ENCODE peak calls at places on chromosomes 1 and 21, in ten cellular contexts. M, B, C, R, H, J, E, P, L and Y are unnamed samples.

GRCh38 chr1:112515311-112516009 is 6.7 kb downstream of the WNT2B start:
- DNase-seq in M (no peak), B (peak; percentile 69), C (no peak), R (no peak), H (peak; percentile 46), J (no peak), E (no peak), P (no peak), L (no peak), Y (no peak)

GRCh38 chr1:195530961-195531360 is 1077.3 kb downstream of the KCNT2 start:
- DNase-seq in M (no peak), B (peak; percentile 72), C (no peak), R (no peak), H (no peak), J (no peak), E (no peak), P (no peak), L (no peak), Y (peak; percentile 25)

GRCh38 chr1:167439301-167439988 is 78.9 kb downstream of the CD247 start:
- DNase-seq in M (peak; percentile 46), B (peak; percentile 45), C (no peak), R (peak; percentile 45), H (peak; percentile 27), J (no peak), E (peak; percentile 36), P (peak; percentile 41), L (peak; percentile 56), Y (no peak)

GRCh38 chr1:198936371-198937083 is 297.7 kb downstream of the PTPRC start:
- DNase-seq in M (no peak), B (peak; percentile 65), C (no peak), R (no peak), H (peak; percentile 11), J (no peak), E (no peak), P (no peak), L (no peak), Y (no peak)

GRCh38 chr1:47252795-47253194 is 20.8 kb upstream of the TAL1 start:
- DNase-seq in M (no peak), B (no peak), C (no peak), R (no peak), H (no peak), J (no peak), E (no peak), P (no peak), L (no peak), Y (no peak)

GRCh38 chr1:169148472-169149252 is 42.2 kb downstream of the ATP1B1 start:
- DNase-seq in M (no peak), B (no peak), C (no peak), R (no peak), H (no peak), J (no peak), E (no peak), P (no peak), L (no peak), Y (no peak)

GRCh38 chr21:45415188-45415942 is 10.4 kb downstream of the COL18A1 start:
- DNase-seq in M (no peak), B (no peak), C (no peak), R (peak; percentile 37), H (no peak), J (no peak), E (no peak), P (no peak), L (no peak), Y (no peak)

GRCh38 chr1:47578026-47578861 is 140.4 kb downstream of the FOXD2 start:
- DNase-seq in M (no peak), B (no peak), C (no peak), R (no peak), H (no peak), J (peak; percentile 6), E (no peak), P (no peak), L (no peak), Y (no peak)

GRCh38 chr21:45749974-45750373 is 106.4 kb downstream of the PCBP3 start:
- DNase-seq in M (no peak), B (no peak), C (no peak), R (no peak), H (no peak), J (no peak), E (no peak), P (no peak), L (no peak), Y (no peak)

GRCh38 chr21:46069166-46069565 is 28.7 kb upstream of the COL6A2 start:
- DNase-seq in M (no peak), B (no peak), C (no peak), R (peak; percentile 14), H (no peak), J (no peak), E (no peak), P (no peak), L (no peak), Y (no peak)

GRCh38 chr1:7389201-7389785 is 381.8 kb upstream of the VAMP3 start:
- DNase-seq in M (no peak), B (peak; percentile 42), C (no peak), R (no peak), H (peak; percentile 7), J (no peak), E (no peak), P (peak; percentile 19), L (no peak), Y (peak; percentile 36)

DNA sequence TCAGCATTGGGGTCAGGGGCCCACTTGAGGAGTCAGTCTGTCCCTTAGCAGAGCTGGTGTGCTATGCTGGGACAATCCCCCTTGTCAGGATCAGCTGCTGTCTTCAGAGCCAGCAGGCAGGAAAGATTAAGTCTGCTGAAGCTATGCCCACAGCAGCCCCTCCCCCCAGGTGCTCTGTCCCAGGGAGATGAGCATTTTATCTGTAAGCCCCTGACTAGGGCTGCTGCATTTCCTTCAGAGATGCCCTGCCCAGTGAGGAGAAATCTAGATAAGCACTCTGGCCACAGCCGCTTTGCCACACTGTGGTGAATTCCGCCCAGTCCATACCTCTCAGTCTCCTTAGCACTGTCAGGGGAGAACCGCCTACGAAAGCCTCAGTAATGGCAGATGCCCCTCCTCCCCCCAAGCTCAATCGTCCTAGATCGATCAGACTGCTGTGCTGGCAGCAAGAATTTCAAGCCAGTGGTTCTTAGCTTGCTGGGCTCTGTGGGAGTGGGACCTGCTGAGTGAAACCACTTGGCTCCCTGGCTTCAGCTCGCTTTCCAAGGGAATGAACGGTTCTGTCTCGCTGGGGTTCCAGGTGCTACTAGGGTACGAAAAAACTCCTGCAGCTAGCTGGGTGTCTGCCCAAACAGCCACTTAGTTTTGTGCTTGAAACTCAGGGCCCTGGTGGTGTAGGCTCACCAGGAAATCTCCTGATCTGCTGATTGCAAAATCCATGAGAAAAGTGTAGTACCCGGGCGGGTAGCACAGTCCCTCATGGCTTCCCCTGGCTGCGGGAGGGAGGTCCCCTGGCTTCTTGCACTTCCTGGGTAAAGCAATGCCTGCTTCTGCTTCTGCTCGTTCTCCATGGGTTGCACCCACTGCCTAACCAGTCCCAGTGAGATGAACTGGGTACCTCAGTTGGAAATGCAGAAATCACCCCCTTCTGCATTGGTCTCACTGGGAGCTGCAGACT is 25.1 kb upstream of the TP53BP2 start:
- DNase-seq in M (no peak), B (no peak), C (no peak), R (no peak), H (no peak), J (no peak), E (no peak), P (no peak), L (no peak), Y (no peak)
- H3K4me3 ChIP-seq in M (no peak overlapping the region), B (no peak overlapping the region), C (no peak overlapping the region), R (no peak overlapping the region), H (no peak overlapping the region), J (no peak overlapping the region), E (no peak overlapping the region), P (no peak overlapping the region), L (no peak overlapping the region), Y (no peak overlapping the region)

GRCh38 chr1:8461341-8462110 is 143.6 kb downstream of the SLC45A1 start:
- DNase-seq in M (no peak), B (no peak), C (no peak), R (no peak), H (no peak), J (no peak), E (no peak), P (no peak), L (no peak), Y (no peak)
- H3K4me3 ChIP-seq in M (no peak overlapping the region), B (no peak overlapping the region), C (no peak overlapping the region), R (no peak overlapping the region), H (no peak overlapping the region), J (no peak overlapping the region), E (no peak overlapping the region), P (no peak overlapping the region), L (no peak overlapping the region), Y (no peak overlapping the region)

DNA sequence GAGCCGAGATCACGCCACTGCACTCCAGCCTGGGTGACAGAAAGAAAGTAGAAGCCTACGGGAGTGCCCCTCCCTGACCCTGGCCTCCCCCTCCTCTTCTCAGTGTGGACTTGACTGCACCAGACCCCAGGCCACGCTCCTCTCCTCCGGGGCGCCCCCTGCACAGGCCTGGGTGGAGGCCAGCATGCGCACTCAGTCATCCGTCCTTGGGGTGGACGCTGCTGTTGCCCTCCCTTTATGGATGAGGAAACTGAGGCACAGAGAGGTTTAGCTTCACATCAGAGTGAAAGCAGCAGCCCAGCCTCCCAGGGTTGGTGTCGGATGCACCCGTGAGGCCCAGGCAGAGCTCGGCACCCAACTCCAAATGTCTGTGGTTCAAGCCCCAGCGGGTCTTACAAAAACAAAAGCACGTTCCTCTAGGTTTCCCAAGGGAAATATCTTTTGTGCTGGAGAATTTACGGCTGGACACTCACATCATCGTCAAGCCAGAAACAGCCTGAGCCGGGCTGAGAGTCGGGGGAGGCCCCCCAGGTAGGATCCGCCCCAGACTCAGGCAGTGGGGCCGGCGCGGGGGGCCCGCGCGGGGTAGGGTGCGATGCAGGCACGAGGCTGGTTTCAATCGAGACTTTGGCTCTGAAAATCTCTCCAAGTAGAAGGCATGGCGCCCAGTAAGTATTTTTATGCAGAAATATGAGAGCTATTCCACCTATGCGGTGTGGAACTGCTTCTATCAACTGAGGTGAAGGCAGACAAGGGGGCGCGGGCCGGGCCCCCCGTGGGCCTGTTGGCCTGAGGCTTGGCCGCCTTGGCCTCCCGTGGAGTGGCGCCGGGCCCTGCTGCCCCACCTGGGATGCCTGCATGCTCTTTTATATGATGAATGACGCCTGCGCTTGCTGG is 36.6 kb downstream of the MORN1 start:
- DNase-seq in M (no peak), B (no peak), C (no peak), R (no peak), H (no peak), J (no peak), E (no peak), P (no peak), L (no peak), Y (no peak)
- H3K4me3 ChIP-seq in M (no peak overlapping the region), B (no peak overlapping the region), C (no peak overlapping the region), R (no peak overlapping the region), H (no peak overlapping the region), J (no peak overlapping the region), E (no peak overlapping the region), P (no peak overlapping the region), L (no peak overlapping the region), Y (no peak overlapping the region)

DNA sequence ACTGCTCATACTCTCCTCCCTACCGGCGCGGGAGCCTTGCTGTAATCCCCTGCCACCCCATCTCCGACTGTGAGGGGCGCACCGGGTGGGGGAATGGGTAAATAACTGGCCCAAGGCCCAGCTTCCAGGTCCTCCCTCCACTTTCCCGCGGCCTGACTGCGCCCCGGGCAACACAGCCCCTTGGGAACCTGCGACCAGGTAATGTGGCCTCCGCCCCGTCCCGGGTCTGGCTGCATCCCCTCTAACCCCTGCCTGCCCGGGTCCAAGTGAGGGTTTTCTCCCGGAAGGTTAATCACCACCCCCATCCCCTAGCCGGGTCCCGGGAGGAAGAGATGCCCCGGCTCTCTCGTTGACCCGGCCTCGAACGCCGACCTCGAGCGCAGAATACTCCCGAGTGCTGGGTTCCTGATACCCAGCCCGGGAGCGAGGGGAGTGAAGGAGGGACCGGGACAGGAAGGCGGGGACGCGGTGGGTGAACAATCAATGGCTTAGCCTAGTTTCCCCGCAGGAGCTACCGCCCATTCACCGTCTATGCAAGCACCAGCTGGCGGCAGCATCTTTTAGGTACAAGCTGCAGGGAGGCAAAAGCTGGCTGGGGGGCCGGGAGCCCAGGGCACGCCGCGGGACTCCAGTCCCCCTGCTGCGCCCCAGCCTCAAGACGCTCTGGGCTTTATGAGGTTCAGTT is 5.9 kb upstream of the LHX9 start:
- DNase-seq in M (no peak), B (no peak), C (no peak), R (no peak), H (no peak), J (no peak), E (no peak), P (no peak), L (no peak), Y (no peak)
- H3K4me3 ChIP-seq in M (no peak overlapping the region), B (no peak overlapping the region), C (peak overlapping the region; percentile 26), R (no peak overlapping the region), H (no peak overlapping the region), J (no peak overlapping the region), E (no peak overlapping the region), P (no peak overlapping the region), L (no peak overlapping the region), Y (no peak overlapping the region)